ENCODE peak calls at places on chromosome 10, in five cellular contexts. E is tibial nerve; K is stimulated activated CD4-positive, alpha-beta T cell treated with anti-CD3 and anti-CD28 coated beads, TNF-alpha, amount 100 ng/mL, for 24 hours; D is choroid plexus epithelial cell; Z is DMS153. N is an unnamed sample.

GRCh38 chr10:70566515-70567290 is 35.8 kb downstream of the PRF1 start:
- DNase-seq in E (no peak), K (no peak), D (no peak), Z (no peak), N (no peak)

GRCh38 chr10:102586858-102587257 is 57.4 kb upstream of the TRIM8 start:
- DNase-seq in E (no peak), K (no peak), D (no peak), Z (no peak), N (no peak)

GRCh38 chr10:58817499-58817898 is 304.8 kb downstream of the BICC1 start:
- DNase-seq in E (no peak), K (no peak), D (peak; percentile 78), Z (peak; percentile 26), N (no peak)

GRCh38 chr10:124689911-124690498 is 54.2 kb downstream of the FAM53B start:
- DNase-seq in E (no peak), K (no peak), D (no peak), Z (no peak), N (no peak)

GRCh38 chr10:96512997-96513685 is 585 bp downstream of the TLL2 start:
- DNase-seq in E (no peak), K (no peak), D (peak; percentile 45), Z (no peak), N (no peak)

GRCh38 chr10:132048294-132048667 is 17.5 kb upstream of the JAKMIP3 start:
- DNase-seq in E (no peak), K (no peak), D (no peak), Z (peak; percentile 77), N (no peak)

GRCh38 chr10:77533156-77533886 is 104.3 kb downstream of the KCNMA1 start:
- DNase-seq in E (no peak), K (no peak), D (no peak), Z (no peak), N (no peak)

GRCh38 chr10:75104842-75105241 is 6.6 kb upstream of the SAMD8 start:
- DNase-seq in E (no peak), K (no peak), D (no peak), Z (no peak), N (peak; percentile 69)

GRCh38 chr10:29063806-29064644 is 224.8 kb upstream of the LYZL1 start:
- DNase-seq in E (no peak), K (no peak), D (peak; percentile 63), Z (no peak), N (no peak)

GRCh38 chr10:123569436-123570010 is 96.6 kb upstream of the GPR26 start:
- DNase-seq in E (no peak), K (no peak), D (no peak), Z (no peak), N (no peak)

GRCh38 chr10:21604651-21605050 is 70.6 kb downstream of the MLLT10 start:
- DNase-seq in E (no peak), K (no peak), D (no peak), Z (no peak), N (no peak)

GRCh38 chr10:83817797-83818196 is 321.5 kb upstream of the GHITM start:
- DNase-seq in E (no peak), K (no peak), D (no peak), Z (no peak), N (no peak)

GRCh38 chr10:102535481-102536147 is 31.8 kb downstream of the SUFU start:
- DNase-seq in E (no peak), K (no peak), D (no peak), Z (no peak), N (no peak)

GRCh38 chr10:119246862-119247549 is 39.6 kb downstream of the GRK5 start:
- DNase-seq in E (peak; percentile 65), K (no peak), D (peak; percentile 95), Z (peak; percentile 44), N (no peak)

GRCh38 chr10:83045731-83046130 is 1093.6 kb upstream of the GHITM start:
- DNase-seq in E (no peak), K (no peak), D (no peak), Z (no peak), N (no peak)

GRCh38 chr10:114881462-114881861 is 56.5 kb upstream of the TRUB1 start:
- DNase-seq in E (no peak), K (no peak), D (peak; percentile 33), Z (no peak), N (no peak)

N was measured in lower leg skin.